ENCODE peak calls at places on chromosomes 4 and X, in five cellular contexts. V is esophagus squamous epithelium; H is AG04450; K is activated CD4-positive, alpha-beta T cell treated with anti-CD3 and anti-CD28 coated beads, Interleukin-2, amount 10 ng/mL, durations not matched to agents 7 days and 5 days; N is HT1080. I is an unnamed sample.

GRCh38 chrX:77788050-77788449 is 2.0 kb upstream of the ATRX start:
- DNase-seq in K (peak; percentile 44), H (no peak), N (peak; percentile 16), V (no peak), I (no peak)

GRCh38 chr4:24262084-24262483 is 322.3 kb downstream of the DHX15 start:
- DNase-seq in H (no peak), N (no peak), K (no peak), V (no peak), I (no peak)

GRCh38 chr4:116702949-116703348 is 382.4 kb downstream of the TRAM1L1 start:
- DNase-seq in K (no peak), N (peak; percentile 49), H (no peak), V (no peak), I (no peak)

GRCh38 chr4:72701987-72702819 is 133.2 kb upstream of the ADAMTS3 start:
- DNase-seq in N (peak; percentile 47), H (peak; percentile 10), K (peak; percentile 61), V (no peak), I (peak; percentile 25)

GRCh38 chrX:77743720-77744119 is 42.3 kb downstream of the ATRX start:
- DNase-seq in N (no peak), H (no peak), V (no peak), K (no peak), I (no peak)

GRCh38 chr4:6963139-6963611 is 53.5 kb downstream of the TBC1D14 start:
- DNase-seq in V (no peak), H (no peak), K (no peak), N (no peak), I (no peak)

GRCh38 chr4:102817613-102818268 is 9.6 kb downstream of the UBE2D3 start:
- DNase-seq in N (no peak), K (no peak), H (no peak), V (no peak), I (no peak)

GRCh38 chrX:18899796-18900380 is 84.0 kb downstream of the PHKA2 start:
- DNase-seq in H (no peak), N (no peak), K (no peak), V (no peak), I (no peak)

GRCh38 chr4:139241086-139241783 is 38.8 kb downstream of the MGARP start:
- DNase-seq in H (no peak), K (no peak), V (no peak), N (no peak), I (no peak)

GRCh38 chr4:143358923-143359694 is 22.4 kb downstream of the GAB1 start:
- DNase-seq in N (peak; percentile 78), K (peak; percentile 25), V (no peak), H (no peak), I (no peak)

GRCh38 chr4:55172694-55173287 is 47.4 kb upstream of the KDR start:
- DNase-seq in V (no peak), H (no peak), K (no peak), N (peak; percentile 73), I (no peak)

GRCh38 chr4:55733874-55734437 is 85.6 kb upstream of the EXOC1L start:
- DNase-seq in H (no peak), N (peak; percentile 76), K (no peak), V (no peak), I (peak; percentile 20)

GRCh38 chr4:74501579-74501978 is 56.6 kb downstream of the AREG start:
- DNase-seq in H (peak; percentile 75), K (no peak), V (no peak), N (peak; percentile 93), I (peak; percentile 44)

GRCh38 chr4:34138385-34138784 is 2105.9 kb downstream of the ARAP2 start:
- DNase-seq in V (no peak), N (no peak), H (no peak), K (no peak), I (no peak)

GRCh38 chr4:156998500-156999174 is 27.0 kb upstream of the PDGFC start:
- DNase-seq in H (no peak), N (no peak), V (no peak), K (no peak), I (no peak)

GRCh38 chr4:8181844-8182243 is 17.2 kb upstream of the SH3TC1 start:
- DNase-seq in N (no peak), V (no peak), K (no peak), H (no peak), I (no peak)

GRCh38 chr4:12110607-12111006 is 681.9 kb upstream of the HS3ST1 start:
- DNase-seq in V (no peak), H (no peak), K (no peak), N (no peak), I (no peak)

I was measured in AG09319.